ENCODE peak calls at places on chromosomes 16 and 17, in six cellular contexts. Z is ELF-1; O is heart left ventricle; V is CD4-positive, alpha-beta T cell; X is cardiac fibroblast; U is activated CD4-positive, alpha-beta T cell treated with anti-CD3 and anti-CD28 coated beads for 48 hours. A is an unnamed sample.

GRCh38 chr17:48054238-48055185 is 6.4 kb downstream of the NFE2L1 start:
- DNase-seq in Z (peak), O (peak), V (no peak), X (peak), U (no peak), A (no peak)

GRCh38 chr16:10979717-10980601 is 35.6 kb downstream of the CLEC16A start:
- DNase-seq in Z (no peak), O (no peak), V (no peak), X (peak), U (no peak), A (no peak)

GRCh38 chr17:14165672-14166071 is 71.0 kb downstream of the CDRT15 start:
- DNase-seq in Z (no peak), O (no peak), V (no peak), X (no peak), U (no peak), A (no peak)

GRCh38 chr16:66705790-66706505 is 9.4 kb upstream of the CMTM4 start:
- DNase-seq in Z (peak), O (peak), V (no peak), X (peak), U (no peak), A (no peak)

GRCh38 chr16:58000706-58001676 is at the start of gene USB1:
- DNase-seq in Z (peak), O (peak), V (peak), X (peak), U (peak), A (peak)

GRCh38 chr17:55996826-55997225 is 156.4 kb upstream of the ANKFN1 start:
- DNase-seq in Z (no peak), O (no peak), V (no peak), X (no peak), U (no peak), A (no peak)

GRCh38 chr17:42122371-42123303 is at the start of gene HSPB9:
- DNase-seq in Z (peak), O (peak), V (no peak), X (no peak), U (no peak), A (no peak)

GRCh38 chr17:27506348-27507218 is 50.3 kb downstream of the KSR1 start:
- DNase-seq in Z (peak), O (no peak), V (no peak), X (peak), U (no peak), A (no peak)

GRCh38 chr17:30337393-30337999 is 3.6 kb upstream of the TMIGD1 start:
- DNase-seq in Z (peak), O (no peak), V (no peak), X (no peak), U (no peak), A (no peak)

GRCh38 chr17:76384987-76385891 is 830 bp downstream of the SPHK1 start:
- DNase-seq in Z (peak), O (peak), V (no peak), X (peak), U (peak), A (no peak)

GRCh38 chr17:44219636-44220210 is at the start of gene UBTF:
- DNase-seq in Z (no peak), O (peak), V (no peak), X (no peak), U (peak), A (peak)

GRCh38 chr17:58335779-58336455 is 7.3 kb upstream of the TSPOAP1 start:
- DNase-seq in Z (peak), O (no peak), V (peak), X (no peak), U (peak), A (peak)

GRCh38 chr16:11447272-11447671 is 102.0 kb downstream of the RMI2 start:
- DNase-seq in Z (no peak), O (no peak), V (no peak), X (no peak), U (no peak), A (no peak)

GRCh38 chr16:3961449-3961849 is 80.9 kb upstream of the CREBBP start:
- DNase-seq in Z (peak), O (no peak), V (no peak), X (no peak), U (no peak), A (no peak)

GRCh38 chr16:3642397-3643094 is 11.9 kb upstream of the DNASE1 start:
- DNase-seq in Z (peak), O (no peak), V (no peak), X (peak), U (no peak), A (no peak)

GRCh38 chr17:17669081-17669850 is 12.0 kb upstream of the RAI1 start:
- DNase-seq in Z (no peak), O (no peak), V (no peak), X (no peak), U (peak), A (no peak)

GRCh38 chr16:89561195-89562026 is 929 bp downstream of the RPL13 start:
- DNase-seq in Z (no peak), O (no peak), V (no peak), X (no peak), U (no peak), A (no peak)

GRCh38 chr16:83015871-83016270 is 389.1 kb downstream of the CDH13 start:
- DNase-seq in Z (no peak), O (no peak), V (no peak), X (no peak), U (no peak), A (no peak)

GRCh38 chr16:4988647-4989046 is 30.5 kb downstream of the SEC14L5 start:
- DNase-seq in Z (no peak), O (no peak), V (no peak), X (no peak), U (no peak), A (no peak)

GRCh38 chr17:36059455-36059854 is 4.6 kb upstream of the CCL18 start:
- DNase-seq in Z (no peak), O (no peak), V (no peak), X (no peak), U (no peak), A (no peak)